ENCODE peak calls at places on chromosomes 12 and 14, in eight cellular contexts. One of them, this sample, is unnamed.

GRCh38 chr14:59187802-59188460 is 536 bp upstream of the DAAM1 start:
- DNase-seq in AG04450: no peak
- DNase-seq in stimulated activated CD8-positive, alpha-beta memory T cell treated with anti-CD3 and anti-CD28 coated beads, Interleukin-4, amount 100 ng/mL, for 4 hours: peak
- DNase-seq in endothelial cell: peak
- DNase-seq in tibial artery: peak
- DNase-seq in GM19239: no peak
- DNase-seq in iris pigment epithelial cell: peak
- DNase-seq in aorta: peak
- DNase-seq in this sample: no peak

GRCh38 chr12:27332407-27333310 is at the start of gene BMAL2:
- DNase-seq in tibial artery: no peak
- DNase-seq in stimulated activated CD8-positive, alpha-beta memory T cell treated with anti-CD3 and anti-CD28 coated beads, Interleukin-4, amount 100 ng/mL, for 4 hours: no peak
- DNase-seq in endothelial cell: peak
- DNase-seq in iris pigment epithelial cell: peak
- DNase-seq in AG04450: no peak
- DNase-seq in aorta: peak
- DNase-seq in GM19239: no peak
- DNase-seq in this sample: no peak

GRCh38 chr12:92466391-92467305 is 236.1 kb upstream of the PLEKHG7 start:
- DNase-seq in iris pigment epithelial cell: peak
- DNase-seq in tibial artery: peak
- DNase-seq in endothelial cell: no peak
- DNase-seq in stimulated activated CD8-positive, alpha-beta memory T cell treated with anti-CD3 and anti-CD28 coated beads, Interleukin-4, amount 100 ng/mL, for 4 hours: no peak
- DNase-seq in AG04450: no peak
- DNase-seq in GM19239: no peak
- DNase-seq in aorta: peak
- DNase-seq in this sample: no peak

GRCh38 chr12:54390668-54391551 is 6.4 kb upstream of the ZNF385A start:
- DNase-seq in AG04450: no peak
- DNase-seq in stimulated activated CD8-positive, alpha-beta memory T cell treated with anti-CD3 and anti-CD28 coated beads, Interleukin-4, amount 100 ng/mL, for 4 hours: peak
- DNase-seq in GM19239: peak
- DNase-seq in tibial artery: no peak
- DNase-seq in iris pigment epithelial cell: no peak
- DNase-seq in endothelial cell: peak
- DNase-seq in aorta: peak
- DNase-seq in this sample: peak

GRCh38 chr14:97251423-97252155 is 454.4 kb downstream of the VRK1 start:
- DNase-seq in endothelial cell: peak
- DNase-seq in tibial artery: no peak
- DNase-seq in AG04450: no peak
- DNase-seq in iris pigment epithelial cell: no peak
- DNase-seq in GM19239: no peak
- DNase-seq in aorta: no peak
- DNase-seq in stimulated activated CD8-positive, alpha-beta memory T cell treated with anti-CD3 and anti-CD28 coated beads, Interleukin-4, amount 100 ng/mL, for 4 hours: no peak
- DNase-seq in this sample: no peak

GRCh38 chr14:103129301-103130016 is 6.2 kb downstream of the TNFAIP2 start:
- DNase-seq in iris pigment epithelial cell: no peak
- DNase-seq in stimulated activated CD8-positive, alpha-beta memory T cell treated with anti-CD3 and anti-CD28 coated beads, Interleukin-4, amount 100 ng/mL, for 4 hours: no peak
- DNase-seq in AG04450: no peak
- DNase-seq in GM19239: peak
- DNase-seq in tibial artery: no peak
- DNase-seq in endothelial cell: no peak
- DNase-seq in aorta: no peak
- DNase-seq in this sample: no peak

GRCh38 chr12:1047898-1048660 is 57.1 kb downstream of the ERC1 start:
- DNase-seq in stimulated activated CD8-positive, alpha-beta memory T cell treated with anti-CD3 and anti-CD28 coated beads, Interleukin-4, amount 100 ng/mL, for 4 hours: no peak
- DNase-seq in aorta: no peak
- DNase-seq in GM19239: no peak
- DNase-seq in endothelial cell: no peak
- DNase-seq in tibial artery: no peak
- DNase-seq in iris pigment epithelial cell: no peak
- DNase-seq in AG04450: no peak
- DNase-seq in this sample: no peak

GRCh38 chr12:23566133-23566532 is 383.3 kb downstream of the SOX5 start:
- DNase-seq in iris pigment epithelial cell: no peak
- DNase-seq in endothelial cell: no peak
- DNase-seq in tibial artery: no peak
- DNase-seq in stimulated activated CD8-positive, alpha-beta memory T cell treated with anti-CD3 and anti-CD28 coated beads, Interleukin-4, amount 100 ng/mL, for 4 hours: no peak
- DNase-seq in GM19239: no peak
- DNase-seq in aorta: no peak
- DNase-seq in AG04450: no peak
- DNase-seq in this sample: no peak

GRCh38 chr12:26795899-26796298 is 37.1 kb downstream of the ITPR2 start:
- DNase-seq in endothelial cell: no peak
- DNase-seq in GM19239: no peak
- DNase-seq in stimulated activated CD8-positive, alpha-beta memory T cell treated with anti-CD3 and anti-CD28 coated beads, Interleukin-4, amount 100 ng/mL, for 4 hours: no peak
- DNase-seq in tibial artery: no peak
- DNase-seq in AG04450: no peak
- DNase-seq in iris pigment epithelial cell: no peak
- DNase-seq in aorta: no peak
- DNase-seq in this sample: no peak

GRCh38 chr14:28344381-28344780 is 422.2 kb upstream of the FOXG1 start:
- DNase-seq in iris pigment epithelial cell: peak
- DNase-seq in GM19239: no peak
- DNase-seq in AG04450: no peak
- DNase-seq in aorta: no peak
- DNase-seq in stimulated activated CD8-positive, alpha-beta memory T cell treated with anti-CD3 and anti-CD28 coated beads, Interleukin-4, amount 100 ng/mL, for 4 hours: no peak
- DNase-seq in endothelial cell: no peak
- DNase-seq in tibial artery: no peak
- DNase-seq in this sample: no peak

GRCh38 chr12:6962285-6963015 is 8.0 kb downstream of the PHB2 start:
- DNase-seq in tibial artery: no peak
- DNase-seq in GM19239: no peak
- DNase-seq in iris pigment epithelial cell: no peak
- DNase-seq in stimulated activated CD8-positive, alpha-beta memory T cell treated with anti-CD3 and anti-CD28 coated beads, Interleukin-4, amount 100 ng/mL, for 4 hours: no peak
- DNase-seq in aorta: no peak
- DNase-seq in AG04450: no peak
- DNase-seq in endothelial cell: no peak
- DNase-seq in this sample: no peak

GRCh38 chr12:31620311-31620710 is 29.4 kb upstream of the DENND5B start:
- DNase-seq in stimulated activated CD8-positive, alpha-beta memory T cell treated with anti-CD3 and anti-CD28 coated beads, Interleukin-4, amount 100 ng/mL, for 4 hours: no peak
- DNase-seq in tibial artery: no peak
- DNase-seq in GM19239: no peak
- DNase-seq in aorta: no peak
- DNase-seq in iris pigment epithelial cell: peak
- DNase-seq in endothelial cell: no peak
- DNase-seq in AG04450: no peak
- DNase-seq in this sample: no peak

GRCh38 chr14:93789366-93790130 is 1.3 kb upstream of the PRIMA1 start:
- DNase-seq in GM19239: no peak
- DNase-seq in aorta: no peak
- DNase-seq in endothelial cell: no peak
- DNase-seq in tibial artery: peak
- DNase-seq in AG04450: no peak
- DNase-seq in iris pigment epithelial cell: no peak
- DNase-seq in stimulated activated CD8-positive, alpha-beta memory T cell treated with anti-CD3 and anti-CD28 coated beads, Interleukin-4, amount 100 ng/mL, for 4 hours: no peak
- DNase-seq in this sample: no peak

GRCh38 chr12:131537267-131537920 is 173.5 kb upstream of the SFSWAP start:
- DNase-seq in iris pigment epithelial cell: no peak
- DNase-seq in AG04450: no peak
- DNase-seq in endothelial cell: no peak
- DNase-seq in aorta: no peak
- DNase-seq in GM19239: no peak
- DNase-seq in stimulated activated CD8-positive, alpha-beta memory T cell treated with anti-CD3 and anti-CD28 coated beads, Interleukin-4, amount 100 ng/mL, for 4 hours: no peak
- DNase-seq in tibial artery: no peak
- DNase-seq in this sample: no peak

GRCh38 chr12:52311282-52311643 is 9.9 kb downstream of the KRT83 start:
- DNase-seq in stimulated activated CD8-positive, alpha-beta memory T cell treated with anti-CD3 and anti-CD28 coated beads, Interleukin-4, amount 100 ng/mL, for 4 hours: no peak
- DNase-seq in AG04450: no peak
- DNase-seq in aorta: no peak
- DNase-seq in iris pigment epithelial cell: no peak
- DNase-seq in GM19239: no peak
- DNase-seq in endothelial cell: no peak
- DNase-seq in tibial artery: no peak
- DNase-seq in this sample: peak

GRCh38 chr12:112261559-112261958 is 120.7 kb downstream of the HECTD4 start:
- DNase-seq in GM19239: no peak
- DNase-seq in endothelial cell: peak
- DNase-seq in tibial artery: no peak
- DNase-seq in AG04450: no peak
- DNase-seq in stimulated activated CD8-positive, alpha-beta memory T cell treated with anti-CD3 and anti-CD28 coated beads, Interleukin-4, amount 100 ng/mL, for 4 hours: no peak
- DNase-seq in iris pigment epithelial cell: peak
- DNase-seq in aorta: no peak
- DNase-seq in this sample: no peak

GRCh38 chr14:100614803-100615202 is 27.6 kb upstream of the BEGAIN start:
- DNase-seq in iris pigment epithelial cell: no peak
- DNase-seq in endothelial cell: no peak
- DNase-seq in stimulated activated CD8-positive, alpha-beta memory T cell treated with anti-CD3 and anti-CD28 coated beads, Interleukin-4, amount 100 ng/mL, for 4 hours: no peak
- DNase-seq in AG04450: no peak
- DNase-seq in tibial artery: no peak
- DNase-seq in GM19239: no peak
- DNase-seq in aorta: no peak
- DNase-seq in this sample: no peak

GRCh38 chr12:111446044-111446581 is 40.4 kb downstream of the SH2B3 start:
- DNase-seq in aorta: no peak
- DNase-seq in endothelial cell: peak
- DNase-seq in stimulated activated CD8-positive, alpha-beta memory T cell treated with anti-CD3 and anti-CD28 coated beads, Interleukin-4, amount 100 ng/mL, for 4 hours: no peak
- DNase-seq in tibial artery: no peak
- DNase-seq in AG04450: peak
- DNase-seq in GM19239: no peak
- DNase-seq in iris pigment epithelial cell: peak
- DNase-seq in this sample: peak

GRCh38 chr12:132839558-132840235 is 11.0 kb upstream of the GOLGA3 start:
- DNase-seq in endothelial cell: no peak
- DNase-seq in tibial artery: no peak
- DNase-seq in GM19239: no peak
- DNase-seq in aorta: no peak
- DNase-seq in AG04450: no peak
- DNase-seq in iris pigment epithelial cell: no peak
- DNase-seq in stimulated activated CD8-positive, alpha-beta memory T cell treated with anti-CD3 and anti-CD28 coated beads, Interleukin-4, amount 100 ng/mL, for 4 hours: no peak
- DNase-seq in this sample: no peak

GRCh38 chr12:15435597-15435996 is 113.3 kb downstream of the PTPRO start:
- DNase-seq in iris pigment epithelial cell: peak
- DNase-seq in aorta: no peak
- DNase-seq in AG04450: no peak
- DNase-seq in stimulated activated CD8-positive, alpha-beta memory T cell treated with anti-CD3 and anti-CD28 coated beads, Interleukin-4, amount 100 ng/mL, for 4 hours: no peak
- DNase-seq in endothelial cell: no peak
- DNase-seq in GM19239: no peak
- DNase-seq in tibial artery: no peak
- DNase-seq in this sample: no peak

GRCh38 chr12:69648476-69648875 is 37.8 kb upstream of the LRRC10 start:
- DNase-seq in aorta: no peak
- DNase-seq in tibial artery: no peak
- DNase-seq in iris pigment epithelial cell: peak
- DNase-seq in stimulated activated CD8-positive, alpha-beta memory T cell treated with anti-CD3 and anti-CD28 coated beads, Interleukin-4, amount 100 ng/mL, for 4 hours: no peak
- DNase-seq in endothelial cell: no peak
- DNase-seq in AG04450: peak
- DNase-seq in GM19239: no peak
- DNase-seq in this sample: no peak

GRCh38 chr14:101087614-101088394 is 184.3 kb upstream of the RTL1 start:
- DNase-seq in stimulated activated CD8-positive, alpha-beta memory T cell treated with anti-CD3 and anti-CD28 coated beads, Interleukin-4, amount 100 ng/mL, for 4 hours: no peak
- DNase-seq in AG04450: no peak
- DNase-seq in tibial artery: peak
- DNase-seq in GM19239: no peak
- DNase-seq in aorta: no peak
- DNase-seq in iris pigment epithelial cell: peak
- DNase-seq in endothelial cell: no peak
- DNase-seq in this sample: peak

GRCh38 chr12:29818925-29819324 is 35.2 kb upstream of the TMTC1 start:
- DNase-seq in aorta: peak
- DNase-seq in tibial artery: peak
- DNase-seq in endothelial cell: no peak
- DNase-seq in iris pigment epithelial cell: no peak
- DNase-seq in AG04450: no peak
- DNase-seq in GM19239: no peak
- DNase-seq in stimulated activated CD8-positive, alpha-beta memory T cell treated with anti-CD3 and anti-CD28 coated beads, Interleukin-4, amount 100 ng/mL, for 4 hours: no peak
- DNase-seq in this sample: no peak

GRCh38 chr12:101051901-101052550 is 158.0 kb downstream of the SLC5A8 start:
- DNase-seq in tibial artery: no peak
- DNase-seq in stimulated activated CD8-positive, alpha-beta memory T cell treated with anti-CD3 and anti-CD28 coated beads, Interleukin-4, amount 100 ng/mL, for 4 hours: no peak
- DNase-seq in AG04450: peak
- DNase-seq in GM19239: no peak
- DNase-seq in endothelial cell: no peak
- DNase-seq in iris pigment epithelial cell: peak
- DNase-seq in aorta: peak
- DNase-seq in this sample: no peak

GRCh38 chr12:26845984-26846383 is 13.0 kb upstream of the ITPR2 start:
- DNase-seq in AG04450: peak
- DNase-seq in GM19239: no peak
- DNase-seq in tibial artery: no peak
- DNase-seq in stimulated activated CD8-positive, alpha-beta memory T cell treated with anti-CD3 and anti-CD28 coated beads, Interleukin-4, amount 100 ng/mL, for 4 hours: no peak
- DNase-seq in iris pigment epithelial cell: peak
- DNase-seq in aorta: no peak
- DNase-seq in endothelial cell: no peak
- DNase-seq in this sample: no peak

GRCh38 chr12:46160081-46160980 is 108.5 kb downstream of the SLC38A1 start:
- DNase-seq in GM19239: no peak
- DNase-seq in aorta: peak
- DNase-seq in iris pigment epithelial cell: peak
- DNase-seq in tibial artery: peak
- DNase-seq in stimulated activated CD8-positive, alpha-beta memory T cell treated with anti-CD3 and anti-CD28 coated beads, Interleukin-4, amount 100 ng/mL, for 4 hours: no peak
- DNase-seq in endothelial cell: no peak
- DNase-seq in AG04450: no peak
- DNase-seq in this sample: no peak

GRCh38 chr14:71620401-71620800 is 311.8 kb upstream of the RGS6 start:
- DNase-seq in stimulated activated CD8-positive, alpha-beta memory T cell treated with anti-CD3 and anti-CD28 coated beads, Interleukin-4, amount 100 ng/mL, for 4 hours: no peak
- DNase-seq in AG04450: no peak
- DNase-seq in iris pigment epithelial cell: peak
- DNase-seq in tibial artery: no peak
- DNase-seq in endothelial cell: no peak
- DNase-seq in aorta: no peak
- DNase-seq in GM19239: no peak
- DNase-seq in this sample: no peak

GRCh38 chr14:96662116-96662901 is 134.9 kb upstream of the VRK1 start:
- DNase-seq in aorta: no peak
- DNase-seq in GM19239: no peak
- DNase-seq in iris pigment epithelial cell: no peak
- DNase-seq in tibial artery: no peak
- DNase-seq in stimulated activated CD8-positive, alpha-beta memory T cell treated with anti-CD3 and anti-CD28 coated beads, Interleukin-4, amount 100 ng/mL, for 4 hours: no peak
- DNase-seq in AG04450: no peak
- DNase-seq in endothelial cell: no peak
- DNase-seq in this sample: no peak

GRCh38 chr12:26833692-26834168 is 736 bp upstream of the ITPR2 start:
- DNase-seq in endothelial cell: no peak
- DNase-seq in GM19239: peak
- DNase-seq in AG04450: no peak
- DNase-seq in tibial artery: no peak
- DNase-seq in stimulated activated CD8-positive, alpha-beta memory T cell treated with anti-CD3 and anti-CD28 coated beads, Interleukin-4, amount 100 ng/mL, for 4 hours: no peak
- DNase-seq in aorta: peak
- DNase-seq in iris pigment epithelial cell: peak
- DNase-seq in this sample: peak

GRCh38 chr12:44876554-44877275 is 600 bp upstream of the NELL2 start:
- DNase-seq in endothelial cell: peak
- DNase-seq in aorta: peak
- DNase-seq in iris pigment epithelial cell: peak
- DNase-seq in tibial artery: no peak
- DNase-seq in stimulated activated CD8-positive, alpha-beta memory T cell treated with anti-CD3 and anti-CD28 coated beads, Interleukin-4, amount 100 ng/mL, for 4 hours: no peak
- DNase-seq in GM19239: no peak
- DNase-seq in AG04450: no peak
- DNase-seq in this sample: no peak

GRCh38 chr14:51610766-51611165 is 40.9 kb upstream of the FRMD6 start:
- DNase-seq in iris pigment epithelial cell: peak
- DNase-seq in AG04450: no peak
- DNase-seq in stimulated activated CD8-positive, alpha-beta memory T cell treated with anti-CD3 and anti-CD28 coated beads, Interleukin-4, amount 100 ng/mL, for 4 hours: no peak
- DNase-seq in tibial artery: no peak
- DNase-seq in endothelial cell: no peak
- DNase-seq in aorta: no peak
- DNase-seq in GM19239: no peak
- DNase-seq in this sample: no peak

This sample was measured in lower leg skin.